ENCODE peak calls at places on chromosome 11, in ten cellular contexts. I is fibroblast of lung, P is SK-N-SH, X is K562, D is PC-9, Y is GM23338, A is IMR-90, M is hepatocyte, F is keratinocyte, N is GM23248. V is an unnamed sample.
A peak's percentile ranks its signal among the peaks of the same experiment; 100 is the strongest.

GRCh38 chr11:36249271-36249670 is 40.0 kb downstream of the COMMD9 start:
- DNase-seq in I (peak; percentile 87), P (no peak), X (no peak), D (no peak), Y (no peak), A (peak; percentile 91), M (peak; percentile 19), F (no peak), N (peak; percentile 91), V (peak; percentile 93)

GRCh38 chr11:88508808-88509581 is 171.5 kb upstream of the CTSC start:
- DNase-seq in I (peak; percentile 23), P (peak; percentile 36), X (peak; percentile 16), D (peak; percentile 47), Y (peak; percentile 74), A (no peak), M (peak; percentile 59), F (no peak), N (peak; percentile 56), V (no peak)

GRCh38 chr11:111561801-111562325 is 21.3 kb downstream of the LAYN start:
- DNase-seq in I (peak; percentile 76), P (no peak), X (no peak), D (peak; percentile 38), Y (peak; percentile 67), A (peak; percentile 86), M (no peak), F (no peak), N (peak; percentile 90), V (peak; percentile 76)

GRCh38 chr11:125215205-125215565 is 50.6 kb downstream of the PKNOX2 start:
- DNase-seq in I (no peak), P (no peak), X (no peak), D (no peak), Y (no peak), A (no peak), M (no peak), F (no peak), N (no peak), V (no peak)

GRCh38 chr11:2761131-2762030 is 61.6 kb upstream of the KCNQ1OT1 start:
- DNase-seq in I (no peak), P (no peak), X (no peak), D (no peak), Y (no peak), A (no peak), M (no peak), F (no peak), N (no peak), V (no peak)

GRCh38 chr11:129374993-129375721 is 491 bp upstream of the BARX2 start:
- DNase-seq in I (peak; percentile 9), P (peak; percentile 49), X (no peak), D (peak; percentile 81), Y (peak; percentile 72), A (no peak), M (peak; percentile 50), F (no peak), N (peak; percentile 22), V (peak; percentile 37)

GRCh38 chr11:111603633-111604130 is 1.4 kb downstream of the SIK2 start:
- DNase-seq in I (no peak), P (no peak), X (no peak), D (no peak), Y (no peak), A (no peak), M (no peak), F (no peak), N (peak; percentile 50), V (no peak)

GRCh38 chr11:95134491-95134890 is 44.8 kb downstream of the ENDOD1 start:
- DNase-seq in I (peak; percentile 36), P (no peak), X (no peak), D (peak; percentile 73), Y (no peak), A (peak; percentile 51), M (peak; percentile 61), F (peak; percentile 84), N (peak; percentile 88), V (peak; percentile 99)

GRCh38 chr11:105937331-105937730 is 84.7 kb downstream of the MSANTD4 start:
- DNase-seq in I (peak; percentile 29), P (no peak), X (no peak), D (no peak), Y (no peak), A (peak; percentile 67), M (no peak), F (no peak), N (peak; percentile 14), V (peak; percentile 42)

DNA sequence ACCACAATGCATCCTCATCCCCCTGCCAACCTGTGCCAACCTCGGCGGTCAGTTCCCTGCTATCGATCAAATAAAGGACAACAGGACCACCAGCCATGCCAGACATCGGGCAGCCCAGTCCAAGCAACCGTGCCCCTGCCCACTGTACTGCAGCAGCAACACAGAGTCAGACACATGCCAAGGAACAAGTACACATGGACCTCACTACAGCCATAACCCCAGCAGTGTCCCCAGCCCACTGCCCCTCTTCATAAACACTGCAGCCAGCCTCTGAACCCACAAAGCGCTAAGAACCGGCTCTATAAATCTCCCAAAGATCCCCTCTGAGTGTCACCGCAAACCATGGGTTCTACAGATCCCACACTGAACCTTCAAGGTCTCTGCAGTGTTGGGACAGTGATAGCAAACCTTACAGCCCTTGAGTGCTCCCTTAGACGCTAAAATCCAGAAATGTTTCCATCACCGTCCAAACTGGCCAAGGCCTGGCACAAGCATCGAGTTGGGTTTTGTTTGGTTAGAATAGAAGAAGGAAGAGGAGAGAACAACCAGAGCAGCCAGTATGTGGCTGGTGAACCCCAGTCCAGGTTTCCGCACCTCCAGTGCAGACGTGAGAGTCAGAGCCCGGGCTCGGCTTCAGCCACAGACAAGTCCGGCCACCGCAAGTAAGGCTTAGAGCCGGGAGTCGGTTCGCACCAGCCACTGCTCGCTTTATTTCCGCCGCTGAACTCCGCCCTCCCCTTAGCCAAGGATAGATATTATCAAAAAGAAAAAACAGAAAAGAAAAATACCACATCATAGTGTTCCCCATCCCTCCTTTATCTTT is 7.9 kb downstream of the PAX6 start:
- DNase-seq in I (no peak), P (peak; percentile 42), X (no peak), D (no peak), Y (peak; percentile 67), A (no peak), M (no peak), F (no peak), N (no peak), V (no peak)
- H3K4me3 ChIP-seq in I (no peak overlapping the region), P (no peak overlapping the region), X (no peak overlapping the region), D (no peak overlapping the region), Y (peak overlapping the region; percentile 58), A (no peak overlapping the region), M (no peak overlapping the region), F (no peak overlapping the region), N (no peak overlapping the region), V (no peak overlapping the region)

DNA sequence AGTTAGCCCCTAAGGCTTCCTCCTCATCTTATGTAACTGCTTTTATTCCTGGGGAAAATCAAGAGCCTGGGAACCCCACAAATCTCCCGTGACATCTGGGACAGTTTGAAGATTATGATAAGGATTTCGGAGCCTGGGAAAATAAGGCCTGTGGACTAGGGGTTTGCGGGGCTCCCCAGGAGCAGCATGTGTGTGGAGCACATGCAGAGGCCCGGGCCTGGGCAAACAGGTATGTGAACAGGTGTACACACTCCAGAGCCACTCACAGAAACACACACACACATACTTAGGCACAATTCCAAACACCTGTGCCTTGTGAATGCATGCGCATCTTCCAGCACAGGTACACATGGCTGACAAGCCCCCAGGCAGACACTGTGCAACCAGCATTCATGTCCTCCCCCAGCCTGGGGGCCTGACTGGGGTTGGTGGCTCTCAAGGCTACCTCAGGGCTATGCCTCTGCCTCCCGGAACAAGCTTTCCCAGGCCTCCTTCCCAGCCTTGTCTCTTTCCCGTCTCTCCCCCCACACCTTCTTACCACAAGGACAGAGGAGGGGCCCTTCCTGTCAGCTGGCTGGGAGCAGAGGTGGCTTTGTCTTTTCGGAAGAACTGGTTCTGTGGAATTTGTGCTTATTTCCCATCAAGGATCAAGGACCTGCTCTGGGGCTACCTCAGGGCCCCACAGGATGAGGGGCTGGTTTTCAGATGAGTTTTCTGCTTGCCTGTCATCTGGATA is 2.6 kb upstream of the P2RY6 start:
- DNase-seq in I (no peak), P (no peak), X (no peak), D (peak; percentile 80), Y (peak; percentile 76), A (no peak), M (peak; percentile 60), F (no peak), N (no peak), V (peak; percentile 19)
- H3K4me1 ChIP-seq in I (no peaks in the 10 kb centered on the region), P (peaks cover 52% of the 10 kb centered on the region), X (no peaks in the 10 kb centered on the region), D (peaks cover 63% of the 10 kb centered on the region), Y (peaks cover 3% of the 10 kb centered on the region), A (no peaks in the 10 kb centered on the region), M (peaks cover 45% of the 10 kb centered on the region), F (peaks cover 22% of the 10 kb centered on the region), N (no peaks in the 10 kb centered on the region), V (peaks cover 16% of the 10 kb centered on the region)

GRCh38 chr11:35148163-35148562 is 9.2 kb downstream of the CD44 start:
- DNase-seq in I (no peak), P (no peak), X (no peak), D (no peak), Y (peak; percentile 17), A (no peak), M (no peak), F (no peak), N (peak; percentile 16), V (no peak)
- H4K20me1 ChIP-seq in I (no peaks in the 10 kb centered on the region), P (peaks cover 95% of the 10 kb centered on the region), X (no peaks in the 10 kb centered on the region), D (peaks cover 18% of the 10 kb centered on the region), Y (no peaks in the 10 kb centered on the region), A (peaks cover 99% of the 10 kb centered on the region), M (no peaks in the 10 kb centered on the region), F (peaks cover 50% of the 10 kb centered on the region), N (peaks cover 47% of the 10 kb centered on the region), V (peaks cover 46% of the 10 kb centered on the region)

GRCh38 chr11:45551181-45551580 is 114.2 kb downstream of the CHST1 start:
- DNase-seq in I (no peak), P (no peak), X (no peak), D (no peak), Y (no peak), A (no peak), M (no peak), F (no peak), N (no peak), V (no peak)
- H3K4me3 ChIP-seq in I (no peak overlapping the region), P (no peak overlapping the region), X (no peak overlapping the region), D (no peak overlapping the region), Y (no peak overlapping the region), A (no peak overlapping the region), M (no peak overlapping the region), F (no peak overlapping the region), N (no peak overlapping the region), V (no peak overlapping the region)

GRCh38 chr11:117703209-117703608 is 93.8 kb downstream of the DSCAML1 start:
- DNase-seq in I (no peak), P (no peak), X (no peak), D (no peak), Y (no peak), A (no peak), M (no peak), F (no peak), N (no peak), V (no peak)

GRCh38 chr11:117705866-117706265 is 91.2 kb downstream of the DSCAML1 start:
- DNase-seq in I (no peak), P (no peak), X (no peak), D (no peak), Y (no peak), A (no peak), M (no peak), F (no peak), N (no peak), V (no peak)

GRCh38 chr11:117706322-117706814 is 90.6 kb downstream of the DSCAML1 start:
- DNase-seq in I (no peak), P (no peak), X (no peak), D (no peak), Y (no peak), A (no peak), M (no peak), F (no peak), N (no peak), V (no peak)

GRCh38 chr11:117701781-117702180 is 95.2 kb downstream of the DSCAML1 start:
- DNase-seq in I (no peak), P (no peak), X (no peak), D (no peak), Y (no peak), A (no peak), M (no peak), F (no peak), N (no peak), V (no peak)

GRCh38 chr11:117704416-117705150 is 92.4 kb downstream of the DSCAML1 start:
- DNase-seq in I (no peak), P (no peak), X (no peak), D (no peak), Y (no peak), A (no peak), M (no peak), F (no peak), N (no peak), V (peak; percentile 3)
- H3K4me1 ChIP-seq in I (no peaks in the 10 kb centered on the region), P (peaks cover 3% of the 10 kb centered on the region), X (no peaks in the 10 kb centered on the region), D (no peaks in the 10 kb centered on the region), Y (peaks cover 11% of the 10 kb centered on the region), A (no peaks in the 10 kb centered on the region), M (peaks cover 11% of the 10 kb centered on the region), F (no peaks in the 10 kb centered on the region), N (no peaks in the 10 kb centered on the region), V (no peaks in the 10 kb centered on the region)

V was measured in mammary epithelial cell.